ENCODE peak calls at places on chromosomes 4 and X, in seven cellular contexts. K is IMR-90, A is mesenchymal stem cell, N is neuronal stem cell, U is H9, C is H1, J is trophoblast cell. S is an unnamed sample.

GRCh38 chr4:103197765-103198110 is 405 bp downstream of the CENPE start:
- DNase-seq in K (no peak), A (no peak), N (no peak), U (no peak), C (no peak), J (no peak), S (no peak)

GRCh38 chr4:87505862-87506261 is 23.3 kb downstream of the SPARCL1 start:
- DNase-seq in K (no peak), A (no peak), N (no peak), U (no peak), C (peak; percentile 58), J (no peak), S (peak; percentile 60)

GRCh38 chr4:176377705-176378302 is 58.0 kb downstream of the SPCS3 start:
- DNase-seq in K (peak; percentile 43), A (no peak), N (no peak), U (no peak), C (no peak), J (peak; percentile 44), S (peak; percentile 34)

GRCh38 chr4:153651041-153651960 is 32.8 kb upstream of the TLR2 start:
- DNase-seq in K (no peak), A (no peak), N (no peak), U (no peak), C (no peak), J (peak; percentile 35), S (peak; percentile 42)

GRCh38 chr4:142883433-142883832 is 37.3 kb upstream of the INPP4B start:
- DNase-seq in K (peak; percentile 2), A (peak; percentile 3), N (no peak), U (no peak), C (no peak), J (no peak), S (peak; percentile 49)

GRCh38 chrX:107562482-107562881 is 65.8 kb upstream of the PRPS1 start:
- DNase-seq in K (peak; percentile 88), A (peak; percentile 61), N (no peak), U (no peak), C (no peak), J (peak; percentile 88), S (peak; percentile 69)

GRCh38 chr4:89410687-89411086 is 103.1 kb upstream of the GPRIN3 start:
- DNase-seq in K (peak; percentile 52), A (peak; percentile 43), N (peak; percentile 5), U (no peak), C (no peak), J (peak; percentile 86), S (peak; percentile 84)

GRCh38 chr4:155973639-155974475 is 20.2 kb upstream of the CTSO start:
- DNase-seq in K (peak; percentile 37), A (peak; percentile 25), N (no peak), U (no peak), C (no peak), J (peak; percentile 9), S (peak; percentile 78)

GRCh38 chr4:118883861-118884260 is 4.8 kb upstream of the SYNPO2 start:
- DNase-seq in K (no peak), A (no peak), N (no peak), U (no peak), C (no peak), J (no peak), S (peak; percentile 26)

GRCh38 chr4:121050251-121050650 is 22.1 kb downstream of the NDNF start:
- DNase-seq in K (no peak), A (no peak), N (no peak), U (no peak), C (no peak), J (no peak), S (no peak)

GRCh38 chr4:38396845-38397547 is 267.0 kb upstream of the KLF3 start:
- DNase-seq in K (no peak), A (no peak), N (no peak), U (no peak), C (no peak), J (no peak), S (no peak)

GRCh38 chr4:1469043-1469442 is 62.8 kb upstream of the NKX1-1 start:
- DNase-seq in K (no peak), A (no peak), N (no peak), U (no peak), C (no peak), J (no peak), S (no peak)

GRCh38 chrX:138921031-138921430 is 209.5 kb upstream of the FGF13 start:
- DNase-seq in K (no peak), A (no peak), N (no peak), U (no peak), C (no peak), J (no peak), S (no peak)

GRCh38 chr4:185771696-185772390 is 40.2 kb downstream of the SORBS2 start:
- DNase-seq in K (no peak), A (no peak), N (no peak), U (no peak), C (no peak), J (no peak), S (no peak)

GRCh38 chr4:135204311-135204710 is 1002.7 kb upstream of the PABPC4L start:
- DNase-seq in K (no peak), A (no peak), N (no peak), U (no peak), C (no peak), J (no peak), S (peak; percentile 26)

GRCh38 chr4:75892508-75892907 is 9.7 kb downstream of the PPEF2 start:
- DNase-seq in K (no peak), A (no peak), N (no peak), U (peak; percentile 58), C (no peak), J (peak; percentile 8), S (peak; percentile 48)
- H3K23ac ChIP-seq in K (no peak overlapping the region), A (no peak overlapping the region), N (no peak overlapping the region), U (no peak overlapping the region), C (no peak overlapping the region), J (no peak overlapping the region), S (no peak overlapping the region)

GRCh38 chr4:174045381-174045780 is 238.1 kb downstream of the FBXO8 start:
- DNase-seq in K (no peak), A (no peak), N (no peak), U (no peak), C (no peak), J (no peak), S (no peak)
- H3K23ac ChIP-seq in K (no peak overlapping the region), A (no peak overlapping the region), N (no peak overlapping the region), U (no peak overlapping the region), C (no peak overlapping the region), J (no peak overlapping the region), S (no peak overlapping the region)

GRCh38 chr4:55037728-55038127 is 87.7 kb downstream of the KDR start:
- DNase-seq in K (no peak), A (no peak), N (no peak), U (no peak), C (no peak), J (no peak), S (no peak)

GRCh38 chr4:55035892-55036291 is 89.5 kb downstream of the KDR start:
- DNase-seq in K (no peak), A (no peak), N (no peak), U (no peak), C (no peak), J (no peak), S (no peak)

GRCh38 chr4:55036405-55036804 is 89.0 kb downstream of the KDR start:
- DNase-seq in K (no peak), A (no peak), N (no peak), U (peak; percentile 45), C (no peak), J (no peak), S (peak; percentile 42)

GRCh38 chr4:55033296-55033695 is 92.1 kb downstream of the KDR start:
- DNase-seq in K (no peak), A (no peak), N (no peak), U (no peak), C (no peak), J (peak; percentile 75), S (no peak)

DNA sequence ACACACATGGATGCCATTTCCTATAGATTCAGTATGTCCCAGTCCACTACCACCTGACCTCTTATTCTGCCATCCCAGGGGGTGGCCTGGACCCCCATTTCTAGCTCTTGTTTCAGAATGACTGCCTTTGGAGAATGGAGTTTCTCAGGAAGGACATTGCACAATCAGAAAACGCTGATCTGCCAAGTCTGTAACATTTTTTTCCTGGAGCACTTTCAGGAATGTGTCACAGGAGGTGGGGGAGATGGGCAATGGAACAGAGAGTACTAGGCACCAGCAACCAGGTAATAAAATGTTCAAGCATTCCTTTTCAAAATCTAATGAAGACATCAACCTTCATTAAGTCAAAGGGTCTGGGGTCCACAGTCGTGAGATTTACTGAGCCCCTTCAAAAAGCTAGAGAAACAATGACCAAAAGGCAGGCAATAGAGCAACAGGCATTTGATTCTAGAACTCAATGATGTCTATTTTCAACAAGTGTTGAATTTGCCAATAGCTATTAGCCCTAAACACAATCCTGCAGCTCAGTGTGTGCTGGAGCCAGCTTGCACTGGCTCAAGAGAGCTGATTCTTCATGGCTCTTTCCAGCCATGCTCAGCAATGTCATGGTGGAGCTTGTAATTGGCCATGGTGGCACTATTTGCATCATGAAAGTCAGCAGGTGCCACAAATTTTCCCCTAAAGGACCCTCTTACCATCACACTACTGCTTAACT is 87.1 kb downstream of the KDR start:
- DNase-seq in K (no peak), A (peak; percentile 20), N (no peak), U (no peak), C (no peak), J (no peak), S (no peak)
- H3K23ac ChIP-seq in K (no peak overlapping the region), A (no peak overlapping the region), N (no peak overlapping the region), U (no peak overlapping the region), C (no peak overlapping the region), J (no peak overlapping the region), S (no peak overlapping the region)

GRCh38 chrX:54640103-54640428 is 110.0 kb downstream of the GNL3L start:
- DNase-seq in K (no peak), A (no peak), N (no peak), U (no peak), C (no peak), J (no peak), S (no peak)

GRCh38 chrX:54639018-54639345 is 109.0 kb downstream of the GNL3L start:
- DNase-seq in K (no peak), A (no peak), N (no peak), U (no peak), C (no peak), J (no peak), S (peak; percentile 20)

GRCh38 chrX:54640721-54641120 is 110.7 kb downstream of the GNL3L start:
- DNase-seq in K (no peak), A (peak; percentile 38), N (no peak), U (no peak), C (no peak), J (peak; percentile 77), S (peak; percentile 59)

GRCh38 chrX:54641530-54641929 is 111.5 kb downstream of the GNL3L start:
- DNase-seq in K (no peak), A (no peak), N (no peak), U (peak; percentile 37), C (no peak), J (no peak), S (peak; percentile 19)

DNA sequence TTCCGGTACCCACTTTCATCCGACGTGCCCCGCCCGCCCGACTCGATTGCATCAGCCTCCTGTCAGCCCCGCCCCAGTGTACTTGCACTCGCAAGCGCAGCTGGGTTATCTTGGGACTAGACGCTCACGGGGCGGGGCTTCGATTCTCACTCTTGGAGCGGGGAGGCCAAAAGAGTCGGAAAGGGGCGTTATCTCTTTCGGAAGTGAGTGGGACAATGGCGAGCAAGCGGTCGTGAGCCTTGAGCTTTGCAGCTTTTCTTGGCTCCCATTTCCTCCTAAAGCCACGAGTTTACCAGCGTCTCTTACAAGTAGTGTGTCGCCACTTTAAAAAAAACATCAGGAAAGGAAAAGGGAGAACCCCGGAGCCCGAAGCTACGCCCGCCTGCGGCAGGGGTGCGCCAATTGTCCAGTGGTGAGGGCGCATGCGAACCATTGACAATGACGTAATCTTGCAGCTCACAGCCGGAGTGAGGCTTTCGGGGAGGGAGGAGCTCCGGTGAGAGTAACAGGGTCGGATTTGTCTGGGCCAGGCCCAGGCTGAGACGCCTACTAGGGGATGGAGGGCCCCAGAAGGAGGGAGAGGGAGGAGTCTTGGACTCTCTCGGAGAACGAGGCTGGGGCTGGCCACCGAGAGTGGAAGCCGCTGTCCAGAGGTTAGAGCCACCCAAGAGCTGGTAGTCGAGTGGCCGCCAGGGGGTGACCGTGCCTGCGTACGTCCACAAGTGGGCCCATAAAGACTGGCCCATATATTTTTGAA is 109.5 kb downstream of the GNL3L start:
- DNase-seq in K (peak; percentile 96), A (peak; percentile 98), N (peak; percentile 87), U (peak; percentile 94), C (peak; percentile 85), J (peak; percentile 91), S (peak; percentile 99)
- H3K23ac ChIP-seq in K (peak overlapping the region; percentile 95), A (no peak overlapping the region), N (no peak overlapping the region), U (no peak overlapping the region), C (no peak overlapping the region), J (no peak overlapping the region), S (no peak overlapping the region)